ENCODE peak calls at places on chromosomes 5 and 9, in four cellular contexts. Z is endothelial cell, S is dorsolateral prefrontal cortex, G is Calu3. Y is an unnamed sample.

GRCh38 chr5:176644878-176645670 is 2.2 kb upstream of the TSPAN17 start:
- DNase-seq in S (no peak), Z (no peak), G (no peak), Y (no peak)

GRCh38 chr9:134386951-134387831 is 60.9 kb downstream of the RXRA start:
- DNase-seq in S (peak), G (no peak), Z (no peak), Y (no peak)

GRCh38 chr5:17346811-17347210 is 129.4 kb downstream of the BASP1 start:
- DNase-seq in Z (no peak), S (no peak), G (no peak), Y (no peak)

GRCh38 chr5:173775692-173776135 is 112.4 kb upstream of the CPEB4 start:
- DNase-seq in S (peak), G (no peak), Z (no peak), Y (no peak)

GRCh38 chr5:179795049-179795862 is 1.5 kb downstream of the LTC4S start:
- DNase-seq in G (peak), Z (no peak), S (no peak), Y (no peak)

GRCh38 chr9:133443982-133444381 is 15.8 kb upstream of the CACFD1 start:
- DNase-seq in S (no peak), G (no peak), Z (no peak), Y (no peak)

GRCh38 chr5:43121565-43122484 is 1.1 kb downstream of the ZNF131 start:
- DNase-seq in Z (no peak), S (peak), G (peak), Y (no peak)

GRCh38 chr9:89345476-89345875 is 27.2 kb downstream of the SECISBP2 start:
- DNase-seq in Z (no peak), G (no peak), S (no peak), Y (no peak)

GRCh38 chr9:121499427-121500164 is at the start of gene GGTA1:
- DNase-seq in S (peak), G (peak), Z (peak), Y (peak)

DNA sequence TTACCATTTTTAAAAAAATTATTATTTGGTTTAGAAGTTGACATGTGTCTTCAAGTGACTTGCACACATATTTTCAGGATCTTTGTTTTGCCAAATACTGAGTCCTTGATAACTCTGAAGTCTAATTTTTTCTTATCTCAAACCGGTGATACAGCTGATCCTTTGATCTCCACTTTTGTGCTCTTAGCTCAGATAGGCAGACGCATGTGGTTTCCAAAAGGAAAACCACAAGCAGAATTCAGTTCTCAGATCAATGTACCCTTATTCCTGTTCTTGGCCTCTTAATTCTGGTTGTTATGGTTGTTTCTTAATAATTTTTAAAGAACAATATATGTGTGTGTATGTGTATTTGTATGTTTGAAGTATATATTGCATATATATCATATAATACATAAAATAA is 238.4 kb upstream of the EDIL3 start:
- DNase-seq in Z (no peak), S (no peak), G (no peak), Y (no peak)
- TF ChIP-seq CTCF in Z (no peak), S (no peak), G (no peak), Y (no peak)

GRCh38 chr9:107625383-107625984 is 135.9 kb upstream of the KLF4 start:
- DNase-seq in G (no peak), Z (no peak), S (no peak), Y (no peak)
- TF ChIP-seq CTCF in G (no peak), Z (no peak), S (no peak), Y (no peak)

GRCh38 chr9:68780377-68780707 is 75.3 kb downstream of the PIP5K1B start:
- DNase-seq in G (no peak), Z (no peak), S (no peak), Y (no peak)
- TF ChIP-seq CTCF in G (no peak), Z (no peak), S (peak), Y (no peak)

DNA sequence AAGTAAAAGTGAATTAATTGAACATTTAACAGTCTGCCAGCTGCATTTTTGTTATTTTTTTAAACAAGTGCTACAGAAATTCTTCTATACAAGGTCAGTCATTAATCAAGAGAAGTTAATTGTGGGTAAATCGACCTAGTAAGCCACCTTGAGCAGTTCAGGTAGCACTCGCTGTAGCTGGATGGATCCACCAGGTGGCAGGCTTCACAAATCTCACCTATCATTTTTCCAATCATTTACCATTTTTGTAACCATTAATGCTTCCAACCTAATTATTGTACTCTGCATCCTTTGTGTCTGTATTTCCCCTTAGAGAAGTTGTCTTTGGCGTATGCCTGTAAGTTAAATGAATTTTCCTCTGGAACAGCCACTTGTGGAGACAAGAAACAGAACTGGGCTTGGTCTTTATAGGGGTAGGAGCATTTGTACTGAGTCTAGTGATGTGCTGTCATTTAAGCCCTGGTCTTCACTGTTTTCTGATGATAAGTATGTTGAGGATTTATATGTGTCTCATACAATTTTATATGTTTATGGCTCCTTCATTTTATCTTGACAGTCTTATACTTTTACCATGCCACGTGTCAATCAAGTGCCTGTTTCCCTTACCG is 39.5 kb downstream of the CD180 start:
- DNase-seq in G (peak), Z (peak), S (no peak), Y (no peak)
- TF ChIP-seq CTCF in G (peak), Z (peak), S (peak), Y (peak)

GRCh38 chr5:141388661-141389060 is 1.2 kb downstream of the PCDHGB4 start:
- DNase-seq in Z (no peak), S (no peak), G (no peak), Y (no peak)

GRCh38 chr5:141392429-141393198 is at the start of gene PCDHGA8:
- DNase-seq in Z (no peak), G (no peak), S (no peak), Y (no peak)

GRCh38 chr5:141398608-141399007 is 861 bp downstream of the PCDHGB5 start:
- DNase-seq in S (no peak), Z (no peak), G (no peak), Y (no peak)

GRCh38 chr5:141389153-141390042 is 1.9 kb downstream of the PCDHGB4 start:
- DNase-seq in S (no peak), G (no peak), Z (no peak), Y (no peak)

GRCh38 chr5:141393267-141393666 is 834 bp downstream of the PCDHGA8 start:
- DNase-seq in S (no peak), G (no peak), Z (no peak), Y (no peak)
- TF ChIP-seq CTCF in S (no peak), G (no peak), Z (no peak), Y (no peak)

GRCh38 chr9:124812401-124813016 is 35.6 kb downstream of the OLFML2A start:
- DNase-seq in S (no peak), Z (no peak), G (peak), Y (peak)

GRCh38 chr9:124808246-124808956 is 31.5 kb downstream of the OLFML2A start:
- DNase-seq in S (no peak), Z (no peak), G (no peak), Y (no peak)

GRCh38 chr9:124810513-124811355 is 33.8 kb downstream of the OLFML2A start:
- DNase-seq in S (no peak), Z (peak), G (peak), Y (no peak)

GRCh38 chr9:124809741-124810500 is 33.0 kb downstream of the OLFML2A start:
- DNase-seq in S (no peak), Z (no peak), G (no peak), Y (no peak)

DNA sequence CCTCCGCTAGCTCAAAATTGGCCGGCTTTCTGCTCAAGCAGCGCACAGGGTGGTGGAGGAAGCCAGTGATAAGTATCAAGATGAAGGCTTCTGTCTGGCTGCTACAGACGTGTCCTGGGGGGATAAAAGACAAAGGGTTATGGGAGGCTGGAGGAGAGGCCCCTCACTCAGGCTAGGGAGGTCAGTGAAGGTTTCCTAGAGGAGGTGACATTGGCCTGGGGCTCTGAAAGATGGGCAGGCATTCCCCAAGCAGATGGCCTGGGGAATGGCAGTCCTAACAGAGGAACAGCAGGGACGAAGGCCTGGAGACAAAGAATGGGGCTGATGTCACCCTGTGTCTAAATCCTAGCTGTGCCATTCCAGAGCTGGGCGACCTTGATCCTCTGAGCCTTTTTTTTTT is 32.3 kb downstream of the OLFML2A start:
- DNase-seq in Z (no peak), S (no peak), G (no peak), Y (no peak)
- TF ChIP-seq CTCF in Z (no peak), S (no peak), G (no peak), Y (no peak)

GRCh38 chr5:56858777-56859442 is 43.6 kb downstream of the MAP3K1 start:
- DNase-seq in G (no peak), S (no peak), Z (no peak), Y (no peak)
- TF ChIP-seq CTCF in G (no peak), S (no peak), Z (no peak), Y (no peak)

GRCh38 chr5:146466521-146467349 is 19.6 kb downstream of the TCERG1 start:
- DNase-seq in G (no peak), Z (no peak), S (no peak), Y (no peak)
- TF ChIP-seq CTCF in G (peak), Z (peak), S (peak), Y (peak)

GRCh38 chr9:22228542-22228941 is 218.1 kb upstream of the DMRTA1 start:
- DNase-seq in S (no peak), Z (no peak), G (no peak), Y (no peak)
- TF ChIP-seq CTCF in S (no peak), Z (no peak), G (no peak), Y (peak)